ENCODE peak calls at places on chromosomes 5 and 9, in nine cellular contexts. One of them, this sample, is unnamed.

GRCh38 chr5:119897537-119898370 is 268.4 kb downstream of the FAM170A start:
- DNase-seq in dorsolateral prefrontal cortex: no peak
- DNase-seq in BJ: no peak
- DNase-seq in fibroblast of the aortic adventitia: no peak
- DNase-seq in gastrocnemius medialis: no peak
- DNase-seq in IMR-90: no peak
- DNase-seq in heart left ventricle: no peak
- DNase-seq in AG09309: no peak
- DNase-seq in fibroblast of mammary gland: peak
- DNase-seq in this sample: no peak

GRCh38 chr5:179113945-179114641 is 53.9 kb downstream of the ZNF354C start:
- DNase-seq in dorsolateral prefrontal cortex: no peak
- DNase-seq in BJ: no peak
- DNase-seq in fibroblast of the aortic adventitia: no peak
- DNase-seq in gastrocnemius medialis: no peak
- DNase-seq in IMR-90: no peak
- DNase-seq in heart left ventricle: no peak
- DNase-seq in AG09309: no peak
- DNase-seq in fibroblast of mammary gland: no peak
- DNase-seq in this sample: no peak

GRCh38 chr9:136231478-136232297 is 13.9 kb downstream of the QSOX2 start:
- DNase-seq in dorsolateral prefrontal cortex: no peak
- DNase-seq in BJ: no peak
- DNase-seq in fibroblast of the aortic adventitia: no peak
- DNase-seq in gastrocnemius medialis: no peak
- DNase-seq in IMR-90: no peak
- DNase-seq in heart left ventricle: no peak
- DNase-seq in AG09309: no peak
- DNase-seq in fibroblast of mammary gland: no peak
- DNase-seq in this sample: no peak

GRCh38 chr9:73370053-73370452 is 218.4 kb downstream of the ANXA1 start:
- DNase-seq in dorsolateral prefrontal cortex: no peak
- DNase-seq in BJ: no peak
- DNase-seq in fibroblast of the aortic adventitia: no peak
- DNase-seq in gastrocnemius medialis: no peak
- DNase-seq in IMR-90: no peak
- DNase-seq in heart left ventricle: no peak
- DNase-seq in AG09309: no peak
- DNase-seq in fibroblast of mammary gland: peak
- DNase-seq in this sample: no peak

GRCh38 chr5:169796731-169797130 is 159.7 kb downstream of the DOCK2 start:
- DNase-seq in dorsolateral prefrontal cortex: no peak
- DNase-seq in BJ: no peak
- DNase-seq in fibroblast of the aortic adventitia: no peak
- DNase-seq in gastrocnemius medialis: no peak
- DNase-seq in IMR-90: no peak
- DNase-seq in heart left ventricle: no peak
- DNase-seq in AG09309: no peak
- DNase-seq in fibroblast of mammary gland: no peak
- DNase-seq in this sample: peak

GRCh38 chr9:20144255-20144654 is 355.4 kb upstream of the SLC24A2 start:
- DNase-seq in dorsolateral prefrontal cortex: no peak
- DNase-seq in BJ: no peak
- DNase-seq in fibroblast of the aortic adventitia: no peak
- DNase-seq in gastrocnemius medialis: no peak
- DNase-seq in IMR-90: no peak
- DNase-seq in heart left ventricle: no peak
- DNase-seq in AG09309: no peak
- DNase-seq in fibroblast of mammary gland: no peak
- DNase-seq in this sample: no peak

GRCh38 chr5:26791021-26791420 is 247.4 kb downstream of the CDH9 start:
- DNase-seq in dorsolateral prefrontal cortex: no peak
- DNase-seq in BJ: no peak
- DNase-seq in fibroblast of the aortic adventitia: no peak
- DNase-seq in gastrocnemius medialis: no peak
- DNase-seq in IMR-90: no peak
- DNase-seq in heart left ventricle: no peak
- DNase-seq in AG09309: no peak
- DNase-seq in fibroblast of mammary gland: no peak
- DNase-seq in this sample: no peak

GRCh38 chr5:83436276-83436675 is 35.3 kb upstream of the VCAN start:
- DNase-seq in dorsolateral prefrontal cortex: no peak
- DNase-seq in BJ: no peak
- DNase-seq in fibroblast of the aortic adventitia: no peak
- DNase-seq in gastrocnemius medialis: no peak
- DNase-seq in IMR-90: no peak
- DNase-seq in heart left ventricle: no peak
- DNase-seq in AG09309: no peak
- DNase-seq in fibroblast of mammary gland: no peak
- DNase-seq in this sample: no peak

GRCh38 chr5:128539038-128539429 is 989 bp upstream of the FBN2 start:
- DNase-seq in dorsolateral prefrontal cortex: no peak
- DNase-seq in BJ: no peak
- DNase-seq in fibroblast of the aortic adventitia: peak
- DNase-seq in gastrocnemius medialis: no peak
- DNase-seq in IMR-90: no peak
- DNase-seq in heart left ventricle: no peak
- DNase-seq in AG09309: no peak
- DNase-seq in fibroblast of mammary gland: peak
- DNase-seq in this sample: peak

DNA sequence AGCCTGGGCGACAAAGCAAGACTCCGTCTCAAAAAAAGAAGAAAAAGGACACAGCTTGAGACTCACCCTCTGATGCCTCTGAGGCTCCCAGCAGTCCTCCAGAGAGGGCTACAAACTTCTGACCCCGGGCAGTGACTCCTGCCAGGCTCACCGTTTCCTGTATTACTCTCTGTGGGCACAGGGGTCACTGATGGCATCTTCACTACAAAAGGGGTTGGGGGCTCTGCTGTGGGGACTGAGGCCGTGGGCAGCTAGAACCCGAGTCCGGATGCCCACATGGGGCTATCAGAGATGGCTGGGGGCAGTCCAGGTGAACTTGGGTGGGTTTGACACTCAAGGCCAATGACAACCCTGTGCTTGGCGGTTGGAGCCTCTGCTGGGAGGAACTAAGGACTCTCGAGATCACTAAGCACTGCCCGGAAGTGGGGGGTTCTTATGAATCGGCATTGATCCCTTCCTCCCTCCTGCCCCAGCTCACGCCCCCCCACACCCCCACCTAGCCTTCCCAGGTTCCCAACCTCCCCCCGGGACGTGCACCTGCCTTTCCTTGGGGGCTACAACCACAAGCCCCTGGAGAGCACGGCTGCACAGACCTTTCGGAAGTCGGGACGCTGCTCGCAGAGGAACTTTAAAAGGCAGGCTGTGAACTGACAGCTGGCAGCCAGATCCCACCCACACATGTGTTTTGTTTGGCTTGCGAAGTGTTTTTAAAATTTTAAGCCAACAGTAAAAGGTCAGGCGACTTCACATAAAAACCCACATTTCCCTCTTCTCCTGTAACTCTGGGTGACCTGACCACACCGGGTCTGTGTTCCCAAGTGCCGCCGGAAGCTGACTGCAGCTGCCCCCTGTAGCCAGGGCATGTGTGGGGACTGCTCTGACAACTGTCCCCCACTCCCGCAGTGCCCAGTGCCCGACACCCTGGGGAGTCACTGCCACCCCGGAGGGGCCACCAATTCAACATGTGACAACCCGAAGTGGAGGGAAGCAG is 5.0 kb upstream of the RALGDS start:
- DNase-seq in dorsolateral prefrontal cortex: no peak
- DNase-seq in BJ: no peak
- DNase-seq in fibroblast of the aortic adventitia: peak
- DNase-seq in gastrocnemius medialis: no peak
- DNase-seq in IMR-90: peak
- DNase-seq in heart left ventricle: peak
- DNase-seq in AG09309: no peak
- DNase-seq in fibroblast of mammary gland: peak
- DNase-seq in this sample: peak
- H3K4me3 ChIP-seq in dorsolateral prefrontal cortex: peak
- H3K4me3 ChIP-seq in BJ: no peak
- H3K4me3 ChIP-seq in fibroblast of the aortic adventitia: no peak
- H3K4me3 ChIP-seq in gastrocnemius medialis: peak
- H3K4me3 ChIP-seq in IMR-90: no peak
- H3K4me3 ChIP-seq in heart left ventricle: peak
- H3K4me3 ChIP-seq in AG09309: peak
- H3K4me3 ChIP-seq in fibroblast of mammary gland: no peak
- H3K4me3 ChIP-seq in this sample: no peak

GRCh38 chr9:89807682-89808075 is 202.9 kb downstream of the GADD45G start:
- DNase-seq in dorsolateral prefrontal cortex: no peak
- DNase-seq in BJ: no peak
- DNase-seq in fibroblast of the aortic adventitia: no peak
- DNase-seq in gastrocnemius medialis: no peak
- DNase-seq in IMR-90: no peak
- DNase-seq in heart left ventricle: no peak
- DNase-seq in AG09309: no peak
- DNase-seq in fibroblast of mammary gland: no peak
- DNase-seq in this sample: no peak

GRCh38 chr9:89806371-89807100 is 201.7 kb downstream of the GADD45G start:
- DNase-seq in dorsolateral prefrontal cortex: no peak
- DNase-seq in BJ: no peak
- DNase-seq in fibroblast of the aortic adventitia: no peak
- DNase-seq in gastrocnemius medialis: no peak
- DNase-seq in IMR-90: peak
- DNase-seq in heart left ventricle: no peak
- DNase-seq in AG09309: no peak
- DNase-seq in fibroblast of mammary gland: peak
- DNase-seq in this sample: peak

GRCh38 chr9:89807101-89807395 is 202.2 kb downstream of the GADD45G start:
- DNase-seq in dorsolateral prefrontal cortex: no peak
- DNase-seq in BJ: no peak
- DNase-seq in fibroblast of the aortic adventitia: no peak
- DNase-seq in gastrocnemius medialis: no peak
- DNase-seq in IMR-90: no peak
- DNase-seq in heart left ventricle: no peak
- DNase-seq in AG09309: no peak
- DNase-seq in fibroblast of mammary gland: no peak
- DNase-seq in this sample: no peak

GRCh38 chr9:89808801-89809200 is 204.0 kb downstream of the GADD45G start:
- DNase-seq in dorsolateral prefrontal cortex: no peak
- DNase-seq in BJ: no peak
- DNase-seq in fibroblast of the aortic adventitia: no peak
- DNase-seq in gastrocnemius medialis: no peak
- DNase-seq in IMR-90: no peak
- DNase-seq in heart left ventricle: no peak
- DNase-seq in AG09309: no peak
- DNase-seq in fibroblast of mammary gland: no peak
- DNase-seq in this sample: peak

DNA sequence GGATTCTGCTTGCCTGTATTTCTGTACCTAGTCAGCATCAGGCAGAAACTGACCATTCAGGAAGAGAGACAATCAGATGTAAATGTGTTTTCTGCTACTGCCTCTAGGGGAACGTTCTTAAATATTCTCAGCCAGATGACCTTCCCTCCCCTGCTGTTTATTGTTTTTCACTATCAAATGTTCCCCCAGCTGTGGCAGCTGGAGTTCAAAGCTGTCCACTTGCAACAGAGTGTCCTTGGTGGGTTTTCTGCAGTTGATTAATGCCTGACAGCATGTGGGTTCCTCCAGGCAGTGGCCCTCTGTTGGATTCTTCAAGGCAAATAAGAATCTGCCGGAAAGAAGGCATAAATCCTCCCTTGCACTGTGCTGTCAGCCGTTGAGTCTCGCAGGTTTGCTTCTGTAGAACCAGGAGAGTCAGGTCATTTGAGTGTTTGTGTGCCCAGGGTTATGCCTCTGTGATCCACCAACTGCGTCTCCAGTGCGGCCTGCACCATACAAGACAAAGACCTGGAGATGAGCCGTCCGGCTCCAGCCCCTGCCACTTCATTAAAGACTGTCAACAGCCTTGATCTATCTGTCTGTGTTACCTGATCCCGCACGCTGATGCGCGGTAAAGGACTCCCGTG is 203.4 kb downstream of the GADD45G start:
- DNase-seq in dorsolateral prefrontal cortex: no peak
- DNase-seq in BJ: no peak
- DNase-seq in fibroblast of the aortic adventitia: no peak
- DNase-seq in gastrocnemius medialis: no peak
- DNase-seq in IMR-90: no peak
- DNase-seq in heart left ventricle: no peak
- DNase-seq in AG09309: no peak
- DNase-seq in fibroblast of mammary gland: no peak
- DNase-seq in this sample: peak
- TF ChIP-seq CTCF in dorsolateral prefrontal cortex: no peak
- TF ChIP-seq CTCF in BJ: no peak
- TF ChIP-seq CTCF in fibroblast of the aortic adventitia: no peak
- TF ChIP-seq CTCF in gastrocnemius medialis: no peak
- TF ChIP-seq CTCF in IMR-90: no peak
- TF ChIP-seq CTCF in heart left ventricle: no peak
- TF ChIP-seq CTCF in AG09309: no peak
- TF ChIP-seq CTCF in fibroblast of mammary gland: no peak
- TF ChIP-seq CTCF in this sample: peak

DNA sequence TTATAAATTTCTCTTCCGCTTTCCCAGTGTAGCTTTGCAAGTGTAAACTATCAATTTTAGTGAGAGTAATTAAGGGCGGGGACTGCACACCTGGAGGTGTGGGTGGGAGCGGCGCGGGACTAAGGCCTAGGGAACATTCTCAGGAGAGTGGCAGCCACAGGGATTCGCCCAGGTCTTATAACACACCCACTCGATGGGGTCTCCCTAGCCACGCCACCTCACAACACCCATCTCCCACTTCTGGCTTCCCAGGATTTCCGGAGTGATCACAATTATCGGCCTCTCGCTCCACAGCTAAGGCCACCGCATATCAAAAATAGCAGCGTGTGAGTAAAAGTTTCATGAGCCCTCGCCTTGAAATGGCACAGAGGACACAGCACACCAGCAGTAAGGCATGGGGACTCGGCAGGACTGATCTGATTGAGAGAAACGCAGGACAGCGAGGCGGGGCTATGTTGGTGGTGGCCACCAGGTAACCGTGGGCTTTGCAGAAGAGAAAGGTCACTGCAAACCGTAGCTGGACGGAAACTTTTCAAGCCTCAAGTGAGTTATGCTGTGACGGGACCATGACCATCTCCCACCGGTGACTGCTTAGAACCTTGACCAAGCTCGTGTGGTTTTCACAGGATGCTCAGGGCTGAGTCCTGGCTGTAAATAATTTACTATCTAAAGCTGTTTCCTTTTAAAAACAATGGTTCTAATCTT is 1.1 kb upstream of the LPAR1 start:
- DNase-seq in dorsolateral prefrontal cortex: no peak
- DNase-seq in BJ: no peak
- DNase-seq in fibroblast of the aortic adventitia: no peak
- DNase-seq in gastrocnemius medialis: no peak
- DNase-seq in IMR-90: no peak
- DNase-seq in heart left ventricle: no peak
- DNase-seq in AG09309: no peak
- DNase-seq in fibroblast of mammary gland: no peak
- DNase-seq in this sample: no peak
- H3K4me3 ChIP-seq in dorsolateral prefrontal cortex: peak
- H3K4me3 ChIP-seq in BJ: peak
- H3K4me3 ChIP-seq in fibroblast of the aortic adventitia: peak
- H3K4me3 ChIP-seq in gastrocnemius medialis: peak
- H3K4me3 ChIP-seq in IMR-90: peak
- H3K4me3 ChIP-seq in heart left ventricle: peak
- H3K4me3 ChIP-seq in AG09309: peak
- H3K4me3 ChIP-seq in fibroblast of mammary gland: peak
- H3K4me3 ChIP-seq in this sample: peak

DNA sequence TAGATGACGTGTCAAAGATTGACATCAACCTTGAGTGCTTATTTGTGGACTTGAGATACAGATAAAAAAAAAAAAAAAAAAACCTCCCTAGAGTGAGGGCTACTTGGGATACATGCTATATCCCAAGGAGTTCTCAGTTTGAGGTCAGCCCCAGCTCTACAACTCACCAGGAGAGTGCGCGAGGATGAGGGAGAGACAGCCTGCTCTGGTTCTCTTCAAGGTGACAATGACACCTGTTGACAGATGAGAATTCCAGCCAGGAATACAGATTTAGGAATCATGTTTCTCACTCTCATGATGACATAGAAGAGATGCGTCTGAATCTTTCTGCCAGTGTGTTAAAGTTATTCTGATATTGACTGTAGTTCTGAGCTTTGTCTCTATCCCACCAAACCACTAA is 24.9 kb upstream of the ARHGAP26 start:
- DNase-seq in dorsolateral prefrontal cortex: no peak
- DNase-seq in BJ: no peak
- DNase-seq in fibroblast of the aortic adventitia: no peak
- DNase-seq in gastrocnemius medialis: no peak
- DNase-seq in IMR-90: no peak
- DNase-seq in heart left ventricle: no peak
- DNase-seq in AG09309: no peak
- DNase-seq in fibroblast of mammary gland: no peak
- DNase-seq in this sample: no peak
- TF ChIP-seq CTCF in dorsolateral prefrontal cortex: no peak
- TF ChIP-seq CTCF in BJ: no peak
- TF ChIP-seq CTCF in fibroblast of the aortic adventitia: no peak
- TF ChIP-seq CTCF in gastrocnemius medialis: no peak
- TF ChIP-seq CTCF in IMR-90: no peak
- TF ChIP-seq CTCF in heart left ventricle: no peak
- TF ChIP-seq CTCF in AG09309: no peak
- TF ChIP-seq CTCF in fibroblast of mammary gland: no peak
- TF ChIP-seq CTCF in this sample: no peak

This sample was measured in fibroblast of pulmonary artery.